ENCODE peak calls at places on chromosomes 7 and 10, in ten cellular contexts. One of them, this sample, is unnamed.

GRCh38 chr7:149621776-149622175 is 124.2 kb upstream of the ZNF746 start:
- DNase-seq in GM13977: no peak
- DNase-seq in stomach: no peak
- DNase-seq in foreskin keratinocyte: no peak
- DNase-seq in CD4-positive, alpha-beta T cell: no peak
- DNase-seq in GM06990: no peak
- DNase-seq in kidney: no peak
- DNase-seq in fibroblast of the aortic adventitia: no peak
- DNase-seq in AG09319: no peak
- DNase-seq in upper lobe of right lung: no peak
- DNase-seq in this sample: no peak

GRCh38 chr7:22934023-22934422 is 79.9 kb downstream of the HYCC1 start:
- DNase-seq in foreskin keratinocyte: no peak
- DNase-seq in CD4-positive, alpha-beta T cell: no peak
- DNase-seq in AG09319: no peak
- DNase-seq in GM13977: no peak
- DNase-seq in GM06990: no peak
- DNase-seq in upper lobe of right lung: no peak
- DNase-seq in fibroblast of the aortic adventitia: peak
- DNase-seq in kidney: no peak
- DNase-seq in stomach: no peak
- DNase-seq in this sample: no peak

GRCh38 chr10:59708816-59709471 is 706 bp downstream of the SLC16A9 start:
- DNase-seq in CD4-positive, alpha-beta T cell: no peak
- DNase-seq in upper lobe of right lung: no peak
- DNase-seq in AG09319: no peak
- DNase-seq in stomach: no peak
- DNase-seq in GM13977: peak
- DNase-seq in foreskin keratinocyte: no peak
- DNase-seq in kidney: peak
- DNase-seq in fibroblast of the aortic adventitia: no peak
- DNase-seq in GM06990: peak
- DNase-seq in this sample: no peak

GRCh38 chr7:1704326-1705241 is 34.5 kb downstream of the ELFN1 start:
- DNase-seq in CD4-positive, alpha-beta T cell: no peak
- DNase-seq in GM06990: no peak
- DNase-seq in foreskin keratinocyte: no peak
- DNase-seq in GM13977: no peak
- DNase-seq in stomach: no peak
- DNase-seq in AG09319: no peak
- DNase-seq in kidney: peak
- DNase-seq in upper lobe of right lung: peak
- DNase-seq in fibroblast of the aortic adventitia: no peak
- DNase-seq in this sample: peak

GRCh38 chr7:7957513-7957912 is 11.1 kb upstream of the GLCCI1 start:
- DNase-seq in foreskin keratinocyte: no peak
- DNase-seq in stomach: no peak
- DNase-seq in AG09319: no peak
- DNase-seq in kidney: no peak
- DNase-seq in GM13977: no peak
- DNase-seq in CD4-positive, alpha-beta T cell: no peak
- DNase-seq in upper lobe of right lung: no peak
- DNase-seq in GM06990: no peak
- DNase-seq in fibroblast of the aortic adventitia: no peak
- DNase-seq in this sample: no peak

GRCh38 chr7:2171855-2172254 is 60.9 kb downstream of the MAD1L1 start:
- DNase-seq in fibroblast of the aortic adventitia: no peak
- DNase-seq in upper lobe of right lung: no peak
- DNase-seq in foreskin keratinocyte: no peak
- DNase-seq in stomach: no peak
- DNase-seq in kidney: no peak
- DNase-seq in GM06990: no peak
- DNase-seq in AG09319: no peak
- DNase-seq in GM13977: peak
- DNase-seq in CD4-positive, alpha-beta T cell: no peak
- DNase-seq in this sample: no peak

GRCh38 chr7:127650842-127651555 is 995 bp upstream of the SND1 start:
- DNase-seq in CD4-positive, alpha-beta T cell: no peak
- DNase-seq in kidney: no peak
- DNase-seq in fibroblast of the aortic adventitia: no peak
- DNase-seq in GM13977: peak
- DNase-seq in upper lobe of right lung: no peak
- DNase-seq in foreskin keratinocyte: no peak
- DNase-seq in GM06990: no peak
- DNase-seq in stomach: no peak
- DNase-seq in AG09319: no peak
- DNase-seq in this sample: no peak

GRCh38 chr7:64098-64521 is 128.3 kb upstream of the FAM20C start:
- DNase-seq in upper lobe of right lung: peak
- DNase-seq in stomach: peak
- DNase-seq in CD4-positive, alpha-beta T cell: no peak
- DNase-seq in GM13977: no peak
- DNase-seq in kidney: peak
- DNase-seq in GM06990: no peak
- DNase-seq in fibroblast of the aortic adventitia: peak
- DNase-seq in foreskin keratinocyte: no peak
- DNase-seq in AG09319: peak
- DNase-seq in this sample: peak

GRCh38 chr10:29932991-29933390 is 126.4 kb downstream of the JCAD start:
- DNase-seq in AG09319: no peak
- DNase-seq in stomach: no peak
- DNase-seq in GM13977: no peak
- DNase-seq in upper lobe of right lung: no peak
- DNase-seq in foreskin keratinocyte: no peak
- DNase-seq in fibroblast of the aortic adventitia: no peak
- DNase-seq in CD4-positive, alpha-beta T cell: no peak
- DNase-seq in kidney: no peak
- DNase-seq in GM06990: no peak
- DNase-seq in this sample: no peak

GRCh38 chr7:134515569-134516468 is 11.5 kb upstream of the AKR1B10 start:
- DNase-seq in GM06990: no peak
- DNase-seq in AG09319: peak
- DNase-seq in foreskin keratinocyte: peak
- DNase-seq in upper lobe of right lung: no peak
- DNase-seq in kidney: no peak
- DNase-seq in stomach: no peak
- DNase-seq in CD4-positive, alpha-beta T cell: no peak
- DNase-seq in GM13977: no peak
- DNase-seq in fibroblast of the aortic adventitia: peak
- DNase-seq in this sample: no peak

GRCh38 chr10:29647483-29647882 is 12.7 kb upstream of the SVIL start:
- DNase-seq in GM06990: no peak
- DNase-seq in GM13977: no peak
- DNase-seq in upper lobe of right lung: no peak
- DNase-seq in fibroblast of the aortic adventitia: no peak
- DNase-seq in foreskin keratinocyte: no peak
- DNase-seq in kidney: no peak
- DNase-seq in AG09319: no peak
- DNase-seq in stomach: no peak
- DNase-seq in CD4-positive, alpha-beta T cell: no peak
- DNase-seq in this sample: no peak

GRCh38 chr7:47482013-47482761 is 99.7 kb downstream of the TNS3 start:
- DNase-seq in stomach: no peak
- DNase-seq in fibroblast of the aortic adventitia: peak
- DNase-seq in kidney: peak
- DNase-seq in foreskin keratinocyte: peak
- DNase-seq in GM06990: no peak
- DNase-seq in AG09319: peak
- DNase-seq in GM13977: no peak
- DNase-seq in upper lobe of right lung: no peak
- DNase-seq in CD4-positive, alpha-beta T cell: no peak
- DNase-seq in this sample: no peak

GRCh38 chr7:36682102-36682501 is 42.2 kb downstream of the AOAH start:
- DNase-seq in GM06990: no peak
- DNase-seq in stomach: no peak
- DNase-seq in fibroblast of the aortic adventitia: no peak
- DNase-seq in upper lobe of right lung: no peak
- DNase-seq in CD4-positive, alpha-beta T cell: no peak
- DNase-seq in kidney: no peak
- DNase-seq in foreskin keratinocyte: no peak
- DNase-seq in GM13977: no peak
- DNase-seq in AG09319: no peak
- DNase-seq in this sample: no peak

GRCh38 chr7:19747740-19748339 is 25.6 kb downstream of the TMEM196 start:
- DNase-seq in CD4-positive, alpha-beta T cell: no peak
- DNase-seq in fibroblast of the aortic adventitia: peak
- DNase-seq in foreskin keratinocyte: no peak
- DNase-seq in GM06990: no peak
- DNase-seq in GM13977: peak
- DNase-seq in stomach: no peak
- DNase-seq in AG09319: peak
- DNase-seq in upper lobe of right lung: no peak
- DNase-seq in kidney: no peak
- DNase-seq in this sample: no peak

GRCh38 chr10:86759073-86759672 is 2.8 kb downstream of the BMPR1A start:
- DNase-seq in AG09319: no peak
- DNase-seq in upper lobe of right lung: no peak
- DNase-seq in GM06990: no peak
- DNase-seq in CD4-positive, alpha-beta T cell: no peak
- DNase-seq in kidney: no peak
- DNase-seq in fibroblast of the aortic adventitia: peak
- DNase-seq in GM13977: no peak
- DNase-seq in stomach: no peak
- DNase-seq in foreskin keratinocyte: no peak
- DNase-seq in this sample: no peak

GRCh38 chr7:50863053-50863452 is 80.4 kb upstream of the GRB10 start:
- DNase-seq in AG09319: no peak
- DNase-seq in foreskin keratinocyte: no peak
- DNase-seq in GM06990: no peak
- DNase-seq in kidney: no peak
- DNase-seq in GM13977: no peak
- DNase-seq in stomach: no peak
- DNase-seq in CD4-positive, alpha-beta T cell: no peak
- DNase-seq in fibroblast of the aortic adventitia: no peak
- DNase-seq in upper lobe of right lung: no peak
- DNase-seq in this sample: no peak

GRCh38 chr10:62594093-62594520 is 210.4 kb upstream of the ADO start:
- DNase-seq in CD4-positive, alpha-beta T cell: peak
- DNase-seq in AG09319: no peak
- DNase-seq in stomach: peak
- DNase-seq in GM13977: peak
- DNase-seq in GM06990: no peak
- DNase-seq in kidney: no peak
- DNase-seq in fibroblast of the aortic adventitia: peak
- DNase-seq in foreskin keratinocyte: no peak
- DNase-seq in upper lobe of right lung: peak
- DNase-seq in this sample: no peak

GRCh38 chr10:60389413-60390009 is at the start of gene ANK3:
- DNase-seq in stomach: no peak
- DNase-seq in CD4-positive, alpha-beta T cell: no peak
- DNase-seq in GM06990: no peak
- DNase-seq in foreskin keratinocyte: no peak
- DNase-seq in AG09319: no peak
- DNase-seq in upper lobe of right lung: no peak
- DNase-seq in kidney: no peak
- DNase-seq in GM13977: no peak
- DNase-seq in fibroblast of the aortic adventitia: no peak
- DNase-seq in this sample: no peak

GRCh38 chr7:151736403-151736909 is 140.5 kb downstream of the PRKAG2 start:
- DNase-seq in kidney: peak
- DNase-seq in GM13977: no peak
- DNase-seq in CD4-positive, alpha-beta T cell: no peak
- DNase-seq in AG09319: peak
- DNase-seq in fibroblast of the aortic adventitia: peak
- DNase-seq in upper lobe of right lung: no peak
- DNase-seq in GM06990: no peak
- DNase-seq in stomach: peak
- DNase-seq in foreskin keratinocyte: peak
- DNase-seq in this sample: no peak

DNA sequence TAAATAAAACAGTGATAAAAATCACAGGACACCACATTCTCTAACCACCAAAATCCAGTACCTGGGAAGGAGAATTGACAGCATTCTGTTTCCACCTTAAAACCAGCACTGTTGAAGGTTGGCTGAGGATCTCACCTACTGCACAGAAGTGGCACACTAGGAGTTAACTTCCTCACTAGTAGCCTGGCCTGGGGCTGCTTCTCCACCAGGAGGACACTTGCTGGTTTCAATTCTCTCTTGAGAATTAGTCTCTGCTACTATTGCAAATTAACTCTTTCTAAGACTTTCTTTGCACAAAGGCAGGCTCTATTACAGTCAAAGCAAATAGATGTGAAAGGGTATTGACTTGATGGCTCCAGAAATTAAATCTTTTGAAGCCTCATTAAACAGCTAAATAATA is 2.3 kb upstream of the CTTNBP2 start:
- DNase-seq in foreskin keratinocyte: no peak
- DNase-seq in fibroblast of the aortic adventitia: no peak
- DNase-seq in stomach: no peak
- DNase-seq in GM06990: no peak
- DNase-seq in kidney: no peak
- DNase-seq in AG09319: no peak
- DNase-seq in upper lobe of right lung: no peak
- DNase-seq in CD4-positive, alpha-beta T cell: no peak
- DNase-seq in GM13977: no peak
- DNase-seq in this sample: no peak
- TF ChIP-seq CTCF in foreskin keratinocyte: no peak
- TF ChIP-seq CTCF in fibroblast of the aortic adventitia: peak
- TF ChIP-seq CTCF in stomach: no peak
- TF ChIP-seq CTCF in GM06990: no peak
- TF ChIP-seq CTCF in kidney: no peak
- TF ChIP-seq CTCF in AG09319: no peak
- TF ChIP-seq CTCF in upper lobe of right lung: no peak
- TF ChIP-seq CTCF in CD4-positive, alpha-beta T cell: no peak
- TF ChIP-seq CTCF in GM13977: no peak
- TF ChIP-seq CTCF in this sample: peak

GRCh38 chr7:155533827-155534690 is 12.3 kb downstream of the CNPY1 start:
- DNase-seq in GM06990: peak
- DNase-seq in kidney: peak
- DNase-seq in GM13977: peak
- DNase-seq in AG09319: no peak
- DNase-seq in CD4-positive, alpha-beta T cell: no peak
- DNase-seq in stomach: no peak
- DNase-seq in upper lobe of right lung: peak
- DNase-seq in foreskin keratinocyte: no peak
- DNase-seq in fibroblast of the aortic adventitia: no peak
- DNase-seq in this sample: peak
- TF ChIP-seq CTCF in GM06990: peak
- TF ChIP-seq CTCF in kidney: no peak
- TF ChIP-seq CTCF in GM13977: peak
- TF ChIP-seq CTCF in AG09319: peak
- TF ChIP-seq CTCF in CD4-positive, alpha-beta T cell: no peak
- TF ChIP-seq CTCF in stomach: no peak
- TF ChIP-seq CTCF in upper lobe of right lung: peak
- TF ChIP-seq CTCF in foreskin keratinocyte: peak
- TF ChIP-seq CTCF in fibroblast of the aortic adventitia: peak
- TF ChIP-seq CTCF in this sample: peak

GRCh38 chr7:3592438-3593134 is 291.5 kb downstream of the SDK1 start:
- DNase-seq in fibroblast of the aortic adventitia: no peak
- DNase-seq in foreskin keratinocyte: no peak
- DNase-seq in AG09319: no peak
- DNase-seq in GM06990: no peak
- DNase-seq in stomach: no peak
- DNase-seq in CD4-positive, alpha-beta T cell: no peak
- DNase-seq in kidney: no peak
- DNase-seq in upper lobe of right lung: no peak
- DNase-seq in GM13977: no peak
- DNase-seq in this sample: no peak
- TF ChIP-seq CTCF in fibroblast of the aortic adventitia: no peak
- TF ChIP-seq CTCF in foreskin keratinocyte: no peak
- TF ChIP-seq CTCF in AG09319: no peak
- TF ChIP-seq CTCF in GM06990: no peak
- TF ChIP-seq CTCF in stomach: no peak
- TF ChIP-seq CTCF in CD4-positive, alpha-beta T cell: no peak
- TF ChIP-seq CTCF in kidney: no peak
- TF ChIP-seq CTCF in upper lobe of right lung: no peak
- TF ChIP-seq CTCF in GM13977: no peak
- TF ChIP-seq CTCF in this sample: no peak

GRCh38 chr7:82423446-82423845 is 20.1 kb downstream of the CACNA2D1 start:
- DNase-seq in AG09319: no peak
- DNase-seq in stomach: no peak
- DNase-seq in foreskin keratinocyte: no peak
- DNase-seq in kidney: no peak
- DNase-seq in GM13977: no peak
- DNase-seq in upper lobe of right lung: no peak
- DNase-seq in fibroblast of the aortic adventitia: peak
- DNase-seq in GM06990: no peak
- DNase-seq in CD4-positive, alpha-beta T cell: no peak
- DNase-seq in this sample: no peak
- TF ChIP-seq CTCF in AG09319: no peak
- TF ChIP-seq CTCF in stomach: no peak
- TF ChIP-seq CTCF in foreskin keratinocyte: no peak
- TF ChIP-seq CTCF in kidney: no peak
- TF ChIP-seq CTCF in GM13977: no peak
- TF ChIP-seq CTCF in upper lobe of right lung: no peak
- TF ChIP-seq CTCF in fibroblast of the aortic adventitia: no peak
- TF ChIP-seq CTCF in GM06990: no peak
- TF ChIP-seq CTCF in CD4-positive, alpha-beta T cell: no peak
- TF ChIP-seq CTCF in this sample: no peak

This sample was measured in chondrocyte.